ENCODE peak calls at places on chromosome 18, in nine cellular contexts. V, O, A, I, Q, S, Z, C and R are unnamed samples.

GRCh38 chr18:9814431-9814830 is 71.3 kb upstream of the TXNDC2 start:
- DNase-seq in O (peak; percentile 75), S (no peak), V (no peak), C (no peak), A (no peak), Q (no peak), Z (no peak), I (no peak), R (no peak)

GRCh38 chr18:9526458-9526857 is 51.1 kb downstream of the RALBP1 start:
- DNase-seq in Z (no peak), Q (no peak), C (no peak), S (no peak), I (no peak), V (no peak), O (no peak), A (no peak), R (no peak)

GRCh38 chr18:24567199-24567598 is 106.8 kb downstream of the HRH4 start:
- DNase-seq in Q (no peak), A (no peak), S (no peak), O (no peak), V (no peak), I (no peak), Z (no peak), C (no peak), R (peak; percentile 90)

GRCh38 chr18:23671564-23671963 is 8.9 kb upstream of the ANKRD29 start:
- DNase-seq in Z (no peak), C (no peak), S (no peak), Q (no peak), V (no peak), I (no peak), A (no peak), O (no peak), R (no peak)

GRCh38 chr18:67400502-67401117 is 115.9 kb downstream of the DSEL start:
- DNase-seq in C (no peak), A (no peak), Q (no peak), I (no peak), O (no peak), V (no peak), Z (no peak), S (no peak), R (no peak)

GRCh38 chr18:7164610-7165009 is 47.0 kb upstream of the LAMA1 start:
- DNase-seq in Q (no peak), V (peak; percentile 6), A (no peak), I (no peak), O (no peak), Z (no peak), C (no peak), S (no peak), R (no peak)

GRCh38 chr18:10170375-10170774 is 256.6 kb downstream of the VAPA start:
- DNase-seq in A (no peak), Q (no peak), Z (no peak), C (no peak), I (no peak), V (no peak), S (no peak), O (no peak), R (peak; percentile 55)

GRCh38 chr18:7177131-7177744 is 53.7 kb upstream of the LRRC30 start:
- DNase-seq in I (peak; percentile 43), S (peak; percentile 73), O (peak; percentile 45), Q (no peak), A (no peak), Z (no peak), V (peak; percentile 43), C (peak; percentile 86), R (no peak)

GRCh38 chr18:58392336-58393000 is 236.4 kb downstream of the ALPK2 start:
- DNase-seq in Z (no peak), I (no peak), C (no peak), S (no peak), A (no peak), V (no peak), O (no peak), Q (no peak), R (no peak)

GRCh38 chr18:25033747-25034471 is 318.1 kb downstream of the ZNF521 start:
- DNase-seq in I (no peak), Z (no peak), V (no peak), O (no peak), C (no peak), Q (no peak), S (no peak), A (no peak), R (no peak)

GRCh38 chr18:27005589-27005988 is 140.1 kb upstream of the AQP4 start:
- DNase-seq in I (no peak), S (no peak), V (peak; percentile 3), Q (no peak), O (peak; percentile 22), A (no peak), C (peak; percentile 19), Z (no peak), R (no peak)

GRCh38 chr18:66557091-66557490 is 46.8 kb downstream of the CDH19 start:
- DNase-seq in S (no peak), C (no peak), Z (no peak), Q (no peak), A (no peak), O (no peak), I (no peak), V (no peak), R (no peak)

GRCh38 chr18:23631746-23632145 is 31.0 kb downstream of the ANKRD29 start:
- DNase-seq in S (no peak), C (peak; percentile 58), A (no peak), V (no peak), O (no peak), Q (no peak), Z (no peak), I (no peak), R (no peak)

GRCh38 chr18:2466978-2467377 is 104.3 kb downstream of the METTL4 start:
- DNase-seq in O (no peak), Z (no peak), V (no peak), A (no peak), I (no peak), Q (no peak), C (no peak), S (no peak), R (no peak)

GRCh38 chr18:2853926-2854664 is 7.3 kb downstream of the EMILIN2 start:
- DNase-seq in I (peak; percentile 51), O (no peak), C (no peak), A (no peak), Q (no peak), S (no peak), V (no peak), Z (no peak), R (no peak)

GRCh38 chr18:32610116-32610630 is 139.5 kb upstream of the GAREM1 start:
- DNase-seq in Q (no peak), I (no peak), C (no peak), Z (no peak), O (no peak), V (no peak), S (no peak), A (no peak), R (no peak)

DNA sequence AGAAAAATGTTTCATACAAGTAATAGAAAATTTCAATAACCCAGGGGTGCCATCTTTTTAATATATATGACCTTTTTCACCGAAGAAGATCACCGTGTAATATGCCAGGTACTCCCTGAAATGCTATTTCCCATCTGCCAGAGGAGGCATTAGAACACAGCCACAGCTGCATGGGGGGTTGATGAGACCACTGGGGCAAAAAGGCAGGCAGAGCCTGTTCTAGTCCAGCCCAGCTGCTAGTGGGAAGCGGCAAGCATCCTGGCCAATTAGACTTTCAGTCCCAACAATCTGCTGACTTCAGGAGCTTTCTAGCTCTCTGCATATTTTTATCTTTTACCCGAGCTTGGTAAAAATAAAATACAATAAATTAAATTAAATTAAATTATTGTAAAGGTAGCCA is 362.6 kb downstream of the RIT2 start:
- DNase-seq in A (no peak), I (no peak), Z (no peak), V (no peak), O (no peak), S (no peak), C (no peak), Q (no peak), R (no peak)
- TF ChIP-seq EP300 in A (no peak), I (no peak), Z (no peak), V (no peak), O (no peak), S (no peak), C (no peak), Q (no peak), R (no peak)

DNA sequence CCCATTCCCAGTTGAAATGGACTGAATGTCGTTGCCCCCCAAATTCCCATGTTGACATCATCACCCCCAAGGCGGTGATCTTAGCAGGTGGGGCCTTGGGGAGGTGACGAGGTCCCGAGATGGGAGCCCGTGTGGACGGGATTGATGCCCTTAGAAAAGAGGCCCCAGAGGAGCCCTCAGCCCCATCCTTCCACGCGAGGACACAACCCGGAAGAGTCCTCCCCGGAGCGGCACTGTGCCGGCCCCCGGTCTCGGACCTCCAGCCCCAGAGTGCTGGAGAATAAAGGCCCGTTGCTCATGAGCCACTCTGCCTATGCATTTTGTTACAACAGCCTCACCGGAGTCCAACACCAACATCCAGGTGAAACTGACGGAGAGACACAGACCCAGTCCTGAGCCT is 30.4 kb upstream of the SALL3 start:
- DNase-seq in A (no peak), Q (no peak), S (no peak), O (no peak), V (no peak), I (no peak), Z (no peak), C (no peak), R (no peak)
- H3K9me3 ChIP-seq in A (peaks cover 12% of the 10 kb centered on the region), Q (no peaks in the 10 kb centered on the region), S (no peaks in the 10 kb centered on the region), O (peaks cover 14% of the 10 kb centered on the region), V (peaks cover 3% of the 10 kb centered on the region), I (no peaks in the 10 kb centered on the region), Z (no peaks in the 10 kb centered on the region), C (no peaks in the 10 kb centered on the region), R (no peaks in the 10 kb centered on the region)

DNA sequence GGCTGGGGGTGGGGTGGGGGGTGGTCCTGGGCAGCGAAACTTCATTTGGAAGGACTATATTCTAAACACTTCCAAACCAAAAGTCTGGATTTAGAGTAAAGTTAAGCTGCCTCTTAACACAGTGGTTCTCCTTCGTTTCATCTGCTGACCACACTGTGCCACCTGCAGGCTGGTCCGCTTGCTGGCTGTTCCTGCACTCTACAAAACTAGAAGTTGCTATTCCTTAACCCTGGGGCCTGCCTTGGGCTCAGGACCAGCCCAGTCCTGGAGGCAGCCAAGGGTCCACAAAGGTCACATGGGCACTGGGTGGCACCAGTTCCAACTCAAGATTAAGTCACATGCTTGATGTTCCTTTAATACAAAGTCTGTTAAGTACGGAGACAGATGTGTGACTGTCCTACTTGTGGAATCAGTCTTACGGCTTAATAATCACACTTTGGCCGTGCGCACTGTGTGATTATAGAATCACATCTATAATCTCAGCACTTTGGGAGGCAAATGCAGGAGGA is 195.4 kb downstream of the FAM210A start:
- DNase-seq in C (peak; percentile 43), Q (peak; percentile 62), O (no peak), Z (peak; percentile 76), I (no peak), V (no peak), S (peak; percentile 73), A (peak; percentile 51), R (no peak)
- TF ChIP-seq EP300 in C (no peak), Q (no peak), O (no peak), Z (no peak), I (no peak), V (no peak), S (no peak), A (no peak), R (no peak)

DNA sequence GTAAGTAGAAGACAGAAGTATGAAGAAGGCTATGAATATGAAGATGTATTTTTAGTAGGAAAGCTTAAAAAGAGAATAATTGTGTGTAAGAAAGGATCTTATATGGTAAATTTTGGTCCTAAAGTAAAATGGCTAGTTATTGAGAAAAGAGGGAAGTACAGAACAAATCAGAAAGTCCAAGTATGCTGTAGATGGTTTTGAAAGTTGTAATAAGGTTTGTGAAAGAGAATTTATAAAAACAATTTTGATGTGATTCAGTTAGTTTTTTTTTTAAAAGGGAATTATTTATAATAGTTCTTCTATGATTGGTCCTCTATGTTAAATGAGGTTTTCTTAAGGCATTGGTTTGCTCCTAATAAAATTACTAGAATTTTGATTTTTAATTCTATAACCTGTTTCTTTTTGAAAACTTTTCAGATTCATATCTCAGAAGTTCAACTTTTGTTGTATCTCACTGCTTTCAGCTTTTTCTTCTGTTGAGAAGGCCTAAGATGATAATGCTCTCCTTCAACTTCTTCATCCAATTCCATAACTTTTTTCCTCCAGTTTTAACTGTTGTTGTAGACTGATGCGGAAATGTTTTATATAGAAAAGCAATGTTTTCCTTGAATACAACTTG is 322.7 kb downstream of the NOL4 start:
- DNase-seq in V (no peak), Z (no peak), S (no peak), C (no peak), O (no peak), A (no peak), I (no peak), Q (no peak), R (no peak)
- H3K9me3 ChIP-seq in V (no peaks in the 10 kb centered on the region), Z (no peaks in the 10 kb centered on the region), S (no peaks in the 10 kb centered on the region), C (peaks cover 20% of the 10 kb centered on the region), O (peaks cover 85% of the 10 kb centered on the region), A (no peaks in the 10 kb centered on the region), I (no peaks in the 10 kb centered on the region), Q (peaks cover 3% of the 10 kb centered on the region), R (no peaks in the 10 kb centered on the region)